ENCODE peak calls at places on chromosomes 1 and 21, in six cellular contexts. E is mucosa of descending colon, S is cardiac fibroblast, U is upper lobe of right lung, R is HFF-Myc, G is cardiac muscle cell. N is an unnamed sample.

GRCh38 chr1:2962541-2962940 is 58.7 kb upstream of the ACTRT2 start:
- DNase-seq in G (no peak), U (peak; percentile 33), E (no peak), S (no peak), R (no peak), N (no peak)

GRCh38 chr1:77655431-77655974 is 27.0 kb downstream of the ZZZ3 start:
- DNase-seq in S (peak; percentile 24), E (no peak), G (peak; percentile 4), U (no peak), R (no peak), N (no peak)

GRCh38 chr1:156480411-156481192 is 20.0 kb downstream of the MEF2D start:
- DNase-seq in G (peak; percentile 79), S (peak; percentile 67), R (no peak), U (peak; percentile 80), E (peak; percentile 80), N (no peak)

GRCh38 chr1:44447051-44447806 is 42.2 kb downstream of the RNF220 start:
- DNase-seq in S (peak; percentile 67), G (no peak), U (no peak), E (no peak), R (no peak), N (no peak)

GRCh38 chr1:202781180-202781579 is 27.0 kb downstream of the KDM5B start:
- DNase-seq in G (no peak), S (no peak), R (no peak), U (no peak), E (no peak), N (no peak)

GRCh38 chr1:46205141-46205540 is 2.0 kb downstream of the LURAP1 start:
- DNase-seq in G (no peak), S (no peak), U (no peak), R (no peak), E (no peak), N (no peak)

GRCh38 chr21:45164124-45164511 is 89.7 kb downstream of the ADARB1 start:
- DNase-seq in U (no peak), G (no peak), S (no peak), E (no peak), R (no peak), N (no peak)

GRCh38 chr1:20785907-20786309 is 1.2 kb downstream of the HP1BP3 start:
- DNase-seq in R (no peak), G (no peak), E (no peak), S (no peak), U (no peak), N (peak; percentile 5)

GRCh38 chr1:168767885-168768584 is 39.0 kb upstream of the DPT start:
- DNase-seq in E (no peak), R (peak; percentile 12), G (peak; percentile 91), S (peak; percentile 16), U (no peak), N (peak; percentile 56)

GRCh38 chr1:3072178-3072947 is 3.4 kb downstream of the PRDM16 start:
- DNase-seq in S (no peak), R (no peak), E (peak; percentile 30), G (peak; percentile 45), U (no peak), N (no peak)

GRCh38 chr1:39898648-39899603 is 2.8 kb downstream of the MYCL start:
- DNase-seq in E (peak; percentile 51), S (peak; percentile 68), U (no peak), R (peak; percentile 49), G (peak; percentile 84), N (peak; percentile 84)

GRCh38 chr1:85118751-85119150 is 70.5 kb upstream of the MCOLN3 start:
- DNase-seq in E (no peak), G (no peak), U (no peak), R (no peak), S (no peak), N (peak; percentile 16)

GRCh38 chr1:175019524-175019923 is 3.7 kb downstream of the MRPS14 start:
- DNase-seq in U (no peak), E (no peak), G (no peak), R (no peak), S (no peak), N (no peak)

GRCh38 chr1:151158311-151158710 is 1.9 kb downstream of the TNFAIP8L2 start:
- DNase-seq in R (no peak), S (no peak), G (no peak), U (peak; percentile 46), E (no peak), N (no peak)

GRCh38 chr21:26965567-26966359 is 1.1 kb downstream of the ADAMTS5 start:
- DNase-seq in S (peak; percentile 18), G (peak; percentile 56), R (no peak), E (peak; percentile 58), U (peak; percentile 67), N (no peak)

GRCh38 chr1:178189814-178190213 is 95.9 kb downstream of the RASAL2 start:
- DNase-seq in G (peak; percentile 54), R (peak; percentile 5), S (peak; percentile 57), U (no peak), E (no peak), N (peak; percentile 58)

GRCh38 chr1:176745945-176746344 is 283.0 kb downstream of the PAPPA2 start:
- DNase-seq in G (no peak), E (no peak), S (no peak), R (no peak), U (no peak), N (no peak)

GRCh38 chr1:206979379-206980043 is 9.3 kb upstream of the FCAMR start:
- DNase-seq in U (no peak), E (no peak), G (peak; percentile 33), R (no peak), S (peak; percentile 44), N (peak; percentile 59)

GRCh38 chr1:24968941-24969585 is 39.0 kb upstream of the RUNX3 start:
- DNase-seq in U (no peak), R (no peak), G (no peak), S (no peak), E (no peak), N (no peak)

GRCh38 chr1:110880708-110881374 is 7.9 kb downstream of the CD53 start:
- DNase-seq in G (no peak), U (no peak), R (no peak), S (no peak), E (no peak), N (no peak)

GRCh38 chr1:220300442-220301121 is 28.3 kb upstream of the RAB3GAP2 start:
- DNase-seq in S (peak; percentile 94), U (peak; percentile 65), E (no peak), G (peak; percentile 18), R (peak; percentile 83), N (peak; percentile 98)

DNA sequence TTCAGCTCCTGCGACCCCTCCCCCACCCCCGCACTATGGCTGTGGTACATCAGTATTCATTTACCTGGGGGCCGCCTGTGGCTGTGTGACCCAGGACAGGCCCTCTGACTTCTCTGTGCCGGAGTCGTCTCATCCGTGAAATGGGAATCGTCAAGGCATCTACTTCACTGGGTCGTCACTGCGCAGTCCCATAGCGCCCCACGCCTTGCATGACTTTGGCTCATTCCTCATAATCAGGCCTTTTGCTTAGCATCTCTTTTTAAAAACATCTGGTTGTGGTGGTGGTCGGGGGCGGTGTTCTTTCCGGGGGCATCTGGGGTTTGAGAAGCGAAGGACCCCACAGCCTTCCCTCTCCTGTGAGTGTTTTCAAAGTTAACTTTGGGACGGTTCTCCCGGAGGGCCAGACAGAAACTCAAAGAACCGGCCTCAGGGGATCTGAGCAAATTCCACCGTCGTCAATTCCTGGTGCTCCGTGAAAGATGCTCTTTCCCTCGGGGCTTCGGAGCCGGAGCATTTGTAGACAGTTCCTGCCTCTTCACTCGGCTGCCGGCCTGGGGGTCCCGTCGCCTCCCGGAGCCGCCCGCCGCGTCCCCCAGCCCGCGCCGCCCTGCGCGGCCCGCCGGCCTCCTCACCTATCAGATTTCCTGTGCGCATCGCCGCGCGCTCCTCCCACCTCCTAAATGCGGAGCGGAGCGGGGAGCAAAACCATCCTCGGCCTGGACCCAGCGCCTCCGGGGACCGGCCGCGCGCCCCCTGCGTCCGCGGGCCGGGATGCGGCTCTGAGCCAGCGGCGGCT is at the start of gene B3GALT5:
- DNase-seq in G (peak; percentile 91), U (no peak), R (no peak), E (peak; percentile 61), S (no peak), N (no peak)
- H3K4me3 ChIP-seq in G (peak within 1 kb of the TSS; percentile 45), U (no peak within 1 kb of the TSS), R (peak within 1 kb of the TSS; percentile 50), E (no peak within 1 kb of the TSS), S (no peak within 1 kb of the TSS), N (no peak within 1 kb of the TSS)

GRCh38 chr1:19317126-19317910 is 5.2 kb downstream of the SLC66A1 start:
- DNase-seq in U (no peak), G (no peak), S (no peak), E (no peak), R (no peak), N (no peak)
- TF ChIP-seq CTCF in U (no peak), G (no peak), S (no peak), E (no peak), R (no peak), N (no peak)

GRCh38 chr1:183622013-183622412 is 13.6 kb downstream of the ARPC5 start:
- DNase-seq in R (no peak), U (no peak), S (no peak), G (no peak), E (no peak), N (no peak)
- H3K4me3 ChIP-seq in R (no peak overlapping the region), U (no peak overlapping the region), S (no peak overlapping the region), G (no peak overlapping the region), E (no peak overlapping the region), N (no peak overlapping the region)

GRCh38 chr1:162456324-162456723 is 41.3 kb upstream of the UHMK1 start:
- DNase-seq in U (no peak), E (no peak), R (no peak), S (no peak), G (no peak), N (no peak)
- TF ChIP-seq CTCF in U (no peak), E (no peak), R (no peak), S (no peak), G (no peak), N (no peak)

GRCh38 chr1:93111561-93111960 is 32.5 kb downstream of the MTF2 start:
- DNase-seq in E (no peak), G (no peak), R (no peak), U (no peak), S (peak; percentile 15), N (peak; percentile 4)

GRCh38 chr1:93108335-93108734 is 29.3 kb downstream of the MTF2 start:
- DNase-seq in R (no peak), U (no peak), G (no peak), S (no peak), E (no peak), N (no peak)

GRCh38 chr1:93109578-93109977 is 30.5 kb downstream of the MTF2 start:
- DNase-seq in R (no peak), G (no peak), E (no peak), U (no peak), S (no peak), N (no peak)

GRCh38 chr1:93113127-93113526 is 34.0 kb downstream of the MTF2 start:
- DNase-seq in S (no peak), U (no peak), E (no peak), G (no peak), R (no peak), N (no peak)

GRCh38 chr1:93111065-93111464 is 32.0 kb downstream of the MTF2 start:
- DNase-seq in U (no peak), R (no peak), S (no peak), E (no peak), G (no peak), N (no peak)
- H3K4me3 ChIP-seq in U (no peak overlapping the region), R (no peak overlapping the region), S (no peak overlapping the region), E (no peak overlapping the region), G (no peak overlapping the region), N (no peak overlapping the region)

DNA sequence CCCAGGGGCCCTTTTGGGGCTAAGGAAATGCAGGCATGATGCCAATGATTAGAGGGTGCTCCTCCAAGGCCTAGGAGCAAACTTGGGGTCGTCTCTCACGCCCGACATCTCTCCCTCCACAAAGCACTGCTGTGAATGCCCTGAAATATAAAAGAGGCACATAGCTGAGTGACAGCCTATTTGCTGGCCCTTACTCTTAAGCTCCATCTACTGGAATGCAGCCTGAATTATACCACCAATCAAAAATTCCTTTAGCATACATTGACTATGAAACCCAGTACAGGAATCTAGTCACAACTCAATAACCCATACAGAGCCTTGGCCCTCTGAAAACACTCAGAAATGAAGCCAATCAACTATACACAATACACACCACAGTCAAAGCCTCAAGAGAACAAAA is 105.5 kb downstream of the LRIG2 start:
- DNase-seq in E (no peak), G (peak; percentile 5), S (peak; percentile 5), U (no peak), R (no peak), N (peak; percentile 33)
- TF ChIP-seq CTCF in E (no peak), G (peak; percentile 30), S (peak; percentile 8), U (no peak), R (peak; percentile 5), N (peak; percentile 38)

N was measured in fibroblast of pulmonary artery.